ENCODE peak calls at places on chromosomes 16 and 17, in four cellular contexts. Q, Z, V and R are unnamed samples.

GRCh38 chr17:80802626-80803450 is 188.8 kb upstream of the CHMP6 start:
- DNase-seq in Q (no peak), Z (no peak), V (no peak), R (no peak)

GRCh38 chr17:36722903-36723263 is 121.5 kb downstream of the MRM1 start:
- DNase-seq in Q (no peak), Z (no peak), V (no peak), R (no peak)

GRCh38 chr16:85111184-85111583 is 1.1 kb downstream of the CIBAR2 start:
- DNase-seq in Q (no peak), Z (no peak), V (no peak), R (no peak)

GRCh38 chr16:81758376-81758775 is 20.7 kb upstream of the PLCG2 start:
- DNase-seq in Q (no peak), Z (no peak), V (no peak), R (no peak)

GRCh38 chr17:6796887-6797490 is 21.0 kb downstream of the FBXO39 start:
- DNase-seq in Q (no peak), Z (no peak), V (no peak), R (no peak)

GRCh38 chr17:2396192-2396567 is 4.7 kb downstream of the MNT start:
- DNase-seq in Q (no peak), Z (no peak), V (no peak), R (no peak)

GRCh38 chr17:65231662-65232335 is 94.6 kb downstream of the RGS9 start:
- DNase-seq in Q (no peak), Z (peak; percentile 88), V (peak; percentile 72), R (peak; percentile 77)

GRCh38 chr17:69874220-69874670 is 200.8 kb upstream of the KCNJ16 start:
- DNase-seq in Q (no peak), Z (no peak), V (no peak), R (no peak)

GRCh38 chr16:56636616-56637413 is 1.7 kb upstream of the MT1A start:
- DNase-seq in Q (no peak), Z (no peak), V (no peak), R (no peak)

GRCh38 chr17:68613739-68614298 is 12.7 kb upstream of the FAM20A start:
- DNase-seq in Q (no peak), Z (peak; percentile 72), V (peak; percentile 70), R (peak; percentile 76)

GRCh38 chr17:81537856-81538555 is 9.8 kb downstream of the FSCN2 start:
- DNase-seq in Q (no peak), Z (no peak), V (no peak), R (no peak)

GRCh38 chr16:49281843-49282642 is 405 bp upstream of the CBLN1 start:
- DNase-seq in Q (peak; percentile 49), Z (peak; percentile 97), V (peak; percentile 99), R (peak; percentile 99)

GRCh38 chr16:53770641-53771040 is 66.7 kb downstream of the FTO start:
- DNase-seq in Q (no peak), Z (no peak), V (no peak), R (no peak)

GRCh38 chr16:81137012-81137335 is 40.8 kb upstream of the GCSH start:
- DNase-seq in Q (no peak), Z (no peak), V (no peak), R (no peak)

GRCh38 chr16:23575834-23576233 is 18.3 kb downstream of the UBFD1 start:
- DNase-seq in Q (no peak), Z (no peak), V (no peak), R (no peak)

GRCh38 chr17:71224824-71225575 is 895.8 kb upstream of the SOX9 start:
- DNase-seq in Q (no peak), Z (peak; percentile 8), V (no peak), R (no peak)

GRCh38 chr17:67386965-67387551 is 10.0 kb downstream of the PITPNC1 start:
- DNase-seq in Q (no peak), Z (peak; percentile 77), V (peak; percentile 74), R (peak; percentile 62)

GRCh38 chr16:51392651-51393187 is 241.6 kb upstream of the SALL1 start:
- DNase-seq in Q (no peak), Z (peak; percentile 47), V (no peak), R (no peak)

GRCh38 chr16:56866955-56867830 is 2.2 kb downstream of the SLC12A3 start:
- DNase-seq in Q (no peak), Z (peak; percentile 68), V (peak; percentile 54), R (peak; percentile 49)

GRCh38 chr16:31868164-31868563 is 5.4 kb upstream of the ZNF267 start:
- DNase-seq in Q (no peak), Z (no peak), V (no peak), R (no peak)